ENCODE peak calls at places on chromosome 18, in four cellular contexts. One of them, this sample, is unnamed.

GRCh38 chr18:79942786-79943607 is 8.5 kb downstream of the SLC66A2 start:
- DNase-seq in skeletal muscle cell: no peak
- DNase-seq in DMS153: no peak
- DNase-seq in ecto neural progenitor cell: peak; percentile 42
- DNase-seq in this sample: no peak

GRCh38 chr18:24195296-24196053 is 56.6 kb downstream of the CABYR start:
- DNase-seq in skeletal muscle cell: no peak
- DNase-seq in DMS153: no peak
- DNase-seq in ecto neural progenitor cell: no peak
- DNase-seq in this sample: no peak

GRCh38 chr18:58754544-58755068 is 83.3 kb downstream of the MALT1 start:
- DNase-seq in skeletal muscle cell: no peak
- DNase-seq in DMS153: no peak
- DNase-seq in ecto neural progenitor cell: no peak
- DNase-seq in this sample: no peak

GRCh38 chr18:39701071-39701783 is 2135.6 kb upstream of the CELF4 start:
- DNase-seq in skeletal muscle cell: no peak
- DNase-seq in DMS153: no peak
- DNase-seq in ecto neural progenitor cell: no peak
- DNase-seq in this sample: no peak

GRCh38 chr18:45783097-45784075 is 42.1 kb upstream of the SIGLEC15 start:
- DNase-seq in skeletal muscle cell: no peak
- DNase-seq in DMS153: no peak
- DNase-seq in ecto neural progenitor cell: no peak
- DNase-seq in this sample: peak; percentile 84

GRCh38 chr18:33841221-33841967 is 263.4 kb downstream of the ASXL3 start:
- DNase-seq in skeletal muscle cell: no peak
- DNase-seq in DMS153: no peak
- DNase-seq in ecto neural progenitor cell: no peak
- DNase-seq in this sample: no peak

GRCh38 chr18:21508302-21508701 is 92.2 kb downstream of the ESCO1 start:
- DNase-seq in skeletal muscle cell: no peak
- DNase-seq in DMS153: no peak
- DNase-seq in ecto neural progenitor cell: no peak
- DNase-seq in this sample: no peak

GRCh38 chr18:50653402-50654093 is 93.7 kb downstream of the MAPK4 start:
- DNase-seq in skeletal muscle cell: no peak
- DNase-seq in DMS153: no peak
- DNase-seq in ecto neural progenitor cell: no peak
- DNase-seq in this sample: no peak

GRCh38 chr18:43965691-43966090 is 688.4 kb upstream of the SYT4 start:
- DNase-seq in skeletal muscle cell: no peak
- DNase-seq in DMS153: no peak
- DNase-seq in ecto neural progenitor cell: no peak
- DNase-seq in this sample: peak; percentile 16

GRCh38 chr18:10032331-10032979 is 118.6 kb downstream of the VAPA start:
- DNase-seq in skeletal muscle cell: no peak
- DNase-seq in DMS153: no peak
- DNase-seq in ecto neural progenitor cell: peak; percentile 60
- DNase-seq in this sample: no peak